ENCODE peak calls at places on chromosome 12, in five cellular contexts. Z, Q, G, P and B are unnamed samples.

GRCh38 chr12:91858186-91858585 is 287.5 kb downstream of the BTG1 start:
- DNase-seq in Q (no peak), P (no peak), Z (no peak), G (no peak), B (no peak)

GRCh38 chr12:105409881-105410471 is 79.5 kb downstream of the C12orf75 start:
- DNase-seq in Z (peak; percentile 62), P (no peak), G (no peak), Q (no peak), B (peak; percentile 93)

GRCh38 chr12:67517181-67517887 is 131.2 kb upstream of the DYRK2 start:
- DNase-seq in G (peak; percentile 60), P (peak; percentile 16), Q (peak; percentile 50), Z (no peak), B (no peak)

GRCh38 chr12:119036878-119037493 is 55.6 kb downstream of the SRRM4 start:
- DNase-seq in Q (no peak), P (no peak), G (no peak), Z (no peak), B (no peak)

GRCh38 chr12:120470150-120470817 is 736 bp upstream of the SRSF9 start:
- DNase-seq in P (no peak), Q (no peak), G (no peak), Z (no peak), B (no peak)

GRCh38 chr12:47408171-47408871 is 297.5 kb downstream of the RPAP3 start:
- DNase-seq in G (no peak), Z (no peak), P (peak; percentile 19), Q (no peak), B (no peak)

GRCh38 chr12:48572326-48572725 is 2.5 kb upstream of the LALBA start:
- DNase-seq in Q (peak; percentile 21), Z (no peak), G (no peak), P (no peak), B (no peak)

GRCh38 chr12:58557646-58558045 is 362.7 kb downstream of the LRIG3 start:
- DNase-seq in P (no peak), G (no peak), Q (no peak), Z (no peak), B (no peak)

GRCh38 chr12:63151898-63152700 is 1.1 kb upstream of the AVPR1A start:
- DNase-seq in Z (peak; percentile 27), P (peak; percentile 43), Q (no peak), G (peak; percentile 18), B (no peak)

GRCh38 chr12:50240096-50240791 is 43.1 kb downstream of the LIMA1 start:
- DNase-seq in P (no peak), Z (no peak), Q (no peak), G (no peak), B (no peak)

GRCh38 chr12:24902521-24903304 is 46.2 kb downstream of the BCAT1 start:
- DNase-seq in Q (no peak), P (no peak), Z (no peak), G (no peak), B (peak; percentile 84)

GRCh38 chr12:24014853-24015590 is 65.6 kb upstream of the SOX5 start:
- DNase-seq in G (no peak), Q (no peak), P (no peak), Z (no peak), B (no peak)

GRCh38 chr12:101925352-101925751 is 48.0 kb downstream of the DRAM1 start:
- DNase-seq in Q (no peak), P (no peak), Z (peak; percentile 86), G (peak; percentile 74), B (no peak)

GRCh38 chr12:49507139-49507538 is 31.7 kb upstream of the KCNH3 start:
- DNase-seq in P (peak; percentile 76), G (no peak), Z (no peak), Q (peak; percentile 14), B (no peak)

GRCh38 chr12:14771651-14772137 is 31.6 kb downstream of the WBP11 start:
- DNase-seq in Z (no peak), G (no peak), Q (no peak), P (no peak), B (no peak)

GRCh38 chr12:65113621-65114035 is 7.5 kb downstream of the WIF1 start:
- DNase-seq in G (no peak), P (no peak), Q (no peak), Z (no peak), B (no peak)

GRCh38 chr12:121953293-121953692 is 34.9 kb downstream of the CFAP251 start:
- DNase-seq in G (no peak), Q (no peak), Z (no peak), P (no peak), B (no peak)

GRCh38 chr12:111268738-111269572 is 99.9 kb downstream of the PHETA1 start:
- DNase-seq in Q (no peak), P (peak; percentile 6), G (no peak), Z (no peak), B (no peak)

GRCh38 chr12:29735604-29736003 is 48.1 kb downstream of the TMTC1 start:
- DNase-seq in Q (no peak), G (no peak), Z (no peak), P (no peak), B (no peak)

GRCh38 chr12:82176016-82176415 is 182.2 kb downstream of the CCDC59 start:
- DNase-seq in G (no peak), Z (no peak), P (no peak), Q (no peak), B (no peak)

GRCh38 chr12:21615441-21615840 is 10.8 kb upstream of the GYS2 start:
- DNase-seq in G (no peak), Z (no peak), Q (no peak), P (no peak), B (no peak)

GRCh38 chr12:60930146-60930545 is 1330.1 kb upstream of the USP15 start:
- DNase-seq in P (no peak), G (no peak), Z (no peak), Q (no peak), B (no peak)

GRCh38 chr12:47032644-47033043 is 46.8 kb upstream of the PCED1B start:
- DNase-seq in Z (no peak), G (no peak), Q (no peak), P (peak; percentile 36), B (no peak)

GRCh38 chr12:39125580-39125979 is 220.2 kb upstream of the CPNE8 start:
- DNase-seq in Z (no peak), Q (no peak), P (no peak), G (no peak), B (no peak)

GRCh38 chr12:28089363-28089762 is 100.9 kb upstream of the CCDC91 start:
- DNase-seq in P (no peak), Z (no peak), Q (no peak), G (no peak), B (no peak)

GRCh38 chr12:48296586-48297396 is 53.9 kb downstream of the ZNF641 start:
- DNase-seq in Z (peak; percentile 76), Q (peak; percentile 93), G (peak; percentile 69), P (no peak), B (no peak)

GRCh38 chr12:99111600-99111999 is 466.5 kb downstream of the APAF1 start:
- DNase-seq in P (no peak), Q (no peak), Z (no peak), G (no peak), B (no peak)

GRCh38 chr12:97148941-97149559 is 242.0 kb downstream of the NEDD1 start:
- DNase-seq in P (peak; percentile 29), G (no peak), Q (no peak), Z (no peak), B (no peak)

GRCh38 chr12:116759783-116760581 is 21.9 kb downstream of the RNFT2 start:
- DNase-seq in G (no peak), Q (no peak), P (peak; percentile 53), Z (peak; percentile 23), B (no peak)
- TF ChIP-seq CTCF in G (no peak), Q (no peak), P (peak; percentile 16), Z (no peak), B (no peak)

DNA sequence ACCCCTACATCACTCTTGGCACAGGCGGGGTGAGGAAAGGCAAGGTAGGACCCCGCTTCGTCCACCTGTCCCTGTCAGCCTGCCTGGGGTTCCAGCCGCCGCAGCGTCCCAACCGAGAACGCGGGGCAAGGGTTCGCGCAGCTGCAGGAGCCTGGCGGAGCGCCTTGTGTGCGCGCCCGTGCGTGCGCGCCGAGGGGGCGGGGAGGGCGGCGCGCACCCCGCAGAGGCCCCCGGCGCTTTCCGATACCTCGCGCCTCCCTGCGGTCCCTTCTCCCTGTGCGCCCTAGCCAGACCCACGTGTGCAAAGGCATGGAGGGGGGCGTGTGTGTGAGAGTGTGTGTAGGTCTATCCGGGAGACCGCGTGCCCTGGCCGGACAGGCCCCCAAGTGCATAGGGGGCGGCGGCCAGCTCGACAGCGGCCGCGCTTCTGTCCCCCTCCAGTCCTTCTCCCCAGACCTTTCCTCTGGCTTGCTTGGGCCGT is 122.4 kb downstream of the TSPAN9 start:
- DNase-seq in G (peak; percentile 46), Q (no peak), P (no peak), Z (no peak), B (no peak)
- TF ChIP-seq CTCF in G (peak; percentile 12), Q (no peak), P (no peak), Z (no peak), B (no peak)

DNA sequence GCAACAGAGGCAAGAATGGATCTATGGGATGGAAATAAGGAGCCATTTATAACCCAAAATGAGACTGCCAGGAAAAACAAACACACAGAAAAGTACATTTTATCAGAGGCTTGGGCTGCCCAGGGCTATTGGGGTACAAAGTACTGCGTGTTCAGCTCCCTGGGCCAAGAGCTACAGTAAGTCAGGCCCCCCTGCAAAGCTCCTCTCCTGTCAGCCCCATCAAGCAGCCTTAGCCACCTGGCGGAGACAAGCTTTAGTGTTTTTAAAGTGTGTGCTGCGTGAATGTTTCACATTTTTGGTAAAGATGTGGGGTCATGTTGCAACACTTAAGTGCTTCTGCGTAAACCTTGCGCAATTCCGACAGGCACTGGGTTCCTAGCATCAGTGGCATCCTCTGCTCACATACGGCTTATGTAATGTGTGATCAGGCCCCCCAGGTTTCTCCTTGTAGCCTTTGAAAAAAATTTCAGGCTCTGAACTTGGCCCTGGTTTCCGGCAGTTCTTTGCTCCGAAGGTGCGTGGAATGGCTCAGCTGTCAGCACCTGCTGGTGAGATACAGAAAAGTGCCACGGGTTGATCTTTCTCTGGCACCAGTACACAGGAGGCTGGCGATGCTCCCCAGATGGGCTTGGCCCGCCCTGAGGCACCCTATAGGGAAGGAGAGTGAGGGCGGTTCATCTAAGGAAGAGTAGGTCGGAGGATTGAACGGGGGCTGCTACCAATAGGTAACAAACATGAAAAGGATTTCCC is 198.7 kb upstream of the EEA1 start:
- DNase-seq in Q (peak; percentile 94), P (no peak), Z (peak; percentile 84), G (peak; percentile 27), B (no peak)
- TF ChIP-seq CTCF in Q (peak; percentile 54), P (no peak), Z (peak; percentile 81), G (no peak), B (peak; percentile 15)

GRCh38 chr12:6323340-6323994 is 13.0 kb downstream of the PLEKHG6 start:
- DNase-seq in G (peak; percentile 62), Z (no peak), P (peak; percentile 70), Q (no peak), B (no peak)
- TF ChIP-seq CTCF in G (peak; percentile 74), Z (peak; percentile 52), P (peak; percentile 66), Q (peak; percentile 65), B (peak; percentile 63)

GRCh38 chr12:20555015-20555414 is 140.1 kb upstream of the SLCO1C1 start:
- DNase-seq in Q (no peak), G (no peak), Z (no peak), P (no peak), B (peak; percentile 62)
- TF ChIP-seq CTCF in Q (no peak), G (no peak), Z (no peak), P (no peak), B (no peak)

GRCh38 chr12:123384994-123385376 is 1.1 kb downstream of the KMT5A start:
- DNase-seq in Z (no peak), Q (no peak), P (no peak), G (no peak), B (no peak)
- TF ChIP-seq CTCF in Z (no peak), Q (no peak), P (no peak), G (no peak), B (no peak)